ENCODE peak calls at places on chromosomes 16 and 17, in six cellular contexts. G is transverse colon, T is lower leg skin, I is GM12892, M is GM12891, X is adrenal gland. B is an unnamed sample.

GRCh38 chr17:72515291-72516065 is 394.7 kb downstream of the SOX9 start:
- DNase-seq in G (no peak), T (no peak), I (no peak), M (no peak), X (no peak), B (peak; percentile 51)

GRCh38 chr16:86680661-86681439 is 102.5 kb downstream of the FOXL1 start:
- DNase-seq in G (no peak), T (no peak), I (no peak), M (no peak), X (no peak), B (peak; percentile 23)

GRCh38 chr17:35082073-35082657 is 18.7 kb upstream of the RFFL start:
- DNase-seq in G (no peak), T (no peak), I (no peak), M (no peak), X (peak; percentile 32), B (peak; percentile 16)

GRCh38 chr17:2214047-2214717 is 89.4 kb downstream of the SMG6 start:
- DNase-seq in G (peak; percentile 29), T (peak; percentile 59), I (no peak), M (no peak), X (peak; percentile 87), B (peak; percentile 51)

GRCh38 chr17:38898291-38898679 is 27.1 kb upstream of the LASP1NB start:
- DNase-seq in G (peak; percentile 62), T (no peak), I (no peak), M (no peak), X (no peak), B (no peak)

GRCh38 chr16:49055824-49056545 is 225.7 kb downstream of the CBLN1 start:
- DNase-seq in G (no peak), T (no peak), I (no peak), M (no peak), X (no peak), B (no peak)

GRCh38 chr17:75808549-75808904 is 23.9 kb downstream of the UNK start:
- DNase-seq in G (no peak), T (peak; percentile 28), I (no peak), M (no peak), X (no peak), B (no peak)

GRCh38 chr17:33674685-33675084 is 381.6 kb upstream of the ASIC2 start:
- DNase-seq in G (peak; percentile 46), T (peak; percentile 56), I (peak; percentile 29), M (peak; percentile 35), X (peak; percentile 68), B (peak; percentile 29)

GRCh38 chr17:40167685-40168261 is 9.5 kb upstream of the RAPGEFL1 start:
- DNase-seq in G (no peak), T (no peak), I (no peak), M (no peak), X (no peak), B (no peak)

GRCh38 chr16:57446530-57447141 is 549 bp downstream of the CIAPIN1 start:
- DNase-seq in G (peak; percentile 31), T (no peak), I (peak; percentile 33), M (peak; percentile 41), X (peak; percentile 61), B (peak; percentile 33)

GRCh38 chr17:30310562-30310961 is 18.8 kb upstream of the BLMH start:
- DNase-seq in G (no peak), T (no peak), I (no peak), M (no peak), X (no peak), B (no peak)

GRCh38 chr17:42591411-42591810 is 13.9 kb upstream of the PSMC3IP start:
- DNase-seq in G (no peak), T (no peak), I (no peak), M (no peak), X (no peak), B (no peak)

GRCh38 chr16:3691778-3692177 is 25.5 kb downstream of the TRAP1 start:
- DNase-seq in G (no peak), T (no peak), I (no peak), M (no peak), X (no peak), B (no peak)

GRCh38 chr16:78396046-78396445 is 296.6 kb downstream of the WWOX start:
- DNase-seq in G (no peak), T (no peak), I (no peak), M (no peak), X (no peak), B (no peak)

GRCh38 chr17:10060526-10060925 is 137.9 kb downstream of the GAS7 start:
- DNase-seq in G (no peak), T (no peak), I (no peak), M (no peak), X (no peak), B (no peak)

GRCh38 chr17:31544186-31544585 is 152.7 kb downstream of the RAB11FIP4 start:
- DNase-seq in G (no peak), T (no peak), I (no peak), M (no peak), X (no peak), B (no peak)

GRCh38 chr17:10756146-10756545 is 26.3 kb upstream of the TMEM220 start:
- DNase-seq in G (no peak), T (no peak), I (no peak), M (no peak), X (no peak), B (no peak)

GRCh38 chr16:46991729-46992704 is 18.5 kb upstream of the DNAJA2 start:
- DNase-seq in G (no peak), T (no peak), I (no peak), M (no peak), X (no peak), B (no peak)

GRCh38 chr16:80027007-80027965 is 426.7 kb upstream of the MAF start:
- DNase-seq in G (peak; percentile 40), T (peak; percentile 86), I (peak; percentile 5), M (peak; percentile 2), X (peak; percentile 89), B (peak; percentile 91)

GRCh38 chr17:42325026-42325425 is 36.7 kb downstream of the STAT5A start:
- DNase-seq in G (no peak), T (no peak), I (no peak), M (no peak), X (peak; percentile 83), B (peak; percentile 89)

GRCh38 chr17:75068750-75069149 is 19.0 kb upstream of the SLC16A5 start:
- DNase-seq in G (no peak), T (no peak), I (no peak), M (no peak), X (no peak), B (no peak)

GRCh38 chr17:66493283-66494019 is 191.0 kb downstream of the PRKCA start:
- DNase-seq in G (no peak), T (no peak), I (no peak), M (no peak), X (no peak), B (no peak)

GRCh38 chr17:18026408-18026776 is 12.6 kb downstream of the ATPAF2 start:
- DNase-seq in G (no peak), T (no peak), I (no peak), M (no peak), X (no peak), B (peak; percentile 67)

GRCh38 chr16:25493136-25493811 is 198.5 kb upstream of the HS3ST4 start:
- DNase-seq in G (no peak), T (no peak), I (no peak), M (no peak), X (peak; percentile 43), B (no peak)

GRCh38 chr17:73546121-73546520 is 98.1 kb downstream of the SDK2 start:
- DNase-seq in G (no peak), T (no peak), I (no peak), M (no peak), X (no peak), B (no peak)

GRCh38 chr17:82230627-82231311 is 1.9 kb downstream of the SLC16A3 start:
- DNase-seq in G (peak; percentile 92), T (no peak), I (peak; percentile 81), M (peak; percentile 76), X (peak; percentile 80), B (no peak)

GRCh38 chr17:49515196-49515770 is 20.2 kb downstream of the NGFR start:
- DNase-seq in G (peak; percentile 74), T (peak; percentile 83), I (peak; percentile 84), M (peak; percentile 82), X (peak; percentile 94), B (peak; percentile 99)

GRCh38 chr16:31135535-31136286 is at the start of gene PRSS8:
- DNase-seq in G (peak; percentile 94), T (peak; percentile 70), I (no peak), M (no peak), X (no peak), B (no peak)
- TF ChIP-seq POLR2A in G (peak; percentile 98), T (no peak), I (no peak), M (no peak), X (no peak), B (no peak)

GRCh38 chr17:80778716-80779115 is 212.9 kb upstream of the CHMP6 start:
- DNase-seq in G (no peak), T (no peak), I (no peak), M (no peak), X (no peak), B (no peak)

GRCh38 chr17:80781188-80781577 is 210.5 kb upstream of the CHMP6 start:
- DNase-seq in G (no peak), T (no peak), I (no peak), M (no peak), X (no peak), B (no peak)

GRCh38 chr17:80780381-80781187 is 211.1 kb upstream of the CHMP6 start:
- DNase-seq in G (no peak), T (no peak), I (peak; percentile 61), M (no peak), X (no peak), B (no peak)

GRCh38 chr17:80779961-80780380 is 211.7 kb upstream of the CHMP6 start:
- DNase-seq in G (no peak), T (peak; percentile 59), I (no peak), M (no peak), X (no peak), B (no peak)

GRCh38 chr17:80779336-80779735 is 212.3 kb upstream of the CHMP6 start:
- DNase-seq in G (no peak), T (no peak), I (no peak), M (no peak), X (no peak), B (no peak)
- TF ChIP-seq POLR2A in G (no peak), T (no peak), I (no peak), M (no peak), X (no peak), B (no peak)

GRCh38 chr17:7314719-7315569 is at the start of gene GPS2:
- DNase-seq in G (peak; percentile 96), T (peak; percentile 87), I (peak; percentile 99), M (peak; percentile 99), X (peak; percentile 93), B (peak; percentile 89)
- TF ChIP-seq POLR2A in G (peak; percentile 82), T (no peak), I (peak; percentile 81), M (peak; percentile 75), X (peak; percentile 85), B (peak; percentile 91)

GRCh38 chr16:642189-643049 is 791 bp downstream of the MCRIP2 start:
- DNase-seq in G (peak; percentile 86), T (no peak), I (peak; percentile 73), M (peak; percentile 67), X (peak; percentile 84), B (no peak)

GRCh38 chr16:643050-643368 is 1.4 kb downstream of the MCRIP2 start:
- DNase-seq in G (no peak), T (no peak), I (no peak), M (no peak), X (no peak), B (no peak)

GRCh38 chr16:640614-641013 is 1.0 kb upstream of the MCRIP2 start:
- DNase-seq in G (no peak), T (no peak), I (no peak), M (no peak), X (no peak), B (no peak)

GRCh38 chr16:638836-639235 is 2.7 kb upstream of the METTL26 start:
- DNase-seq in G (no peak), T (no peak), I (no peak), M (no peak), X (no peak), B (no peak)

GRCh38 chr16:641326-642188 is at the start of gene MCRIP2:
- DNase-seq in G (peak; percentile 93), T (peak; percentile 62), I (peak; percentile 91), M (peak; percentile 91), X (peak; percentile 93), B (peak; percentile 98)
- TF ChIP-seq POLR2A in G (peak; percentile 81), T (no peak), I (peak; percentile 55), M (peak; percentile 20), X (peak; percentile 92), B (peak; percentile 95)

B was measured in H54.